ENCODE peak calls at places on chromosome 14, in six cellular contexts. N is PC-9, R is RWPE1, Q is A549, K is mesothelial cell of epicardium, E is thoracic aorta. X is an unnamed sample.

GRCh38 chr14:81511110-81511900 is 22.3 kb downstream of the SEL1L start:
- DNase-seq in N (no peak), R (no peak), Q (no peak), K (no peak), E (no peak), X (no peak)

GRCh38 chr14:85079842-85080741 is 449.9 kb upstream of the FLRT2 start:
- DNase-seq in N (no peak), R (no peak), Q (no peak), K (no peak), E (no peak), X (no peak)

GRCh38 chr14:60736494-60736893 is 1.9 kb downstream of the MNAT1 start:
- DNase-seq in N (peak; percentile 10), R (no peak), Q (peak; percentile 18), K (no peak), E (no peak), X (peak; percentile 81)

GRCh38 chr14:36333106-36333505 is 12.7 kb upstream of the MBIP start:
- DNase-seq in N (no peak), R (no peak), Q (no peak), K (no peak), E (no peak), X (no peak)

GRCh38 chr14:75454963-75455546 is 27.2 kb downstream of the JDP2 start:
- DNase-seq in N (peak; percentile 94), R (no peak), Q (peak; percentile 31), K (no peak), E (no peak), X (peak; percentile 65)

GRCh38 chr14:32254952-32255679 is 52.0 kb upstream of the RNU6-8 start:
- DNase-seq in N (peak; percentile 45), R (peak; percentile 53), Q (peak; percentile 76), K (peak; percentile 70), E (peak; percentile 40), X (peak; percentile 67)

GRCh38 chr14:69312608-69313007 is 52.6 kb downstream of the GALNT16 start:
- DNase-seq in N (no peak), R (no peak), Q (no peak), K (no peak), E (no peak), X (no peak)

GRCh38 chr14:75905505-75905904 is 76.3 kb downstream of the TGFB3 start:
- DNase-seq in N (no peak), R (no peak), Q (no peak), K (no peak), E (no peak), X (no peak)

GRCh38 chr14:105250008-105250366 is 1.7 kb downstream of the BTBD6 start:
- DNase-seq in N (no peak), R (no peak), Q (no peak), K (no peak), E (no peak), X (no peak)

GRCh38 chr14:38255673-38256357 is at the start of gene CLEC14A:
- DNase-seq in N (no peak), R (no peak), Q (no peak), K (peak; percentile 46), E (no peak), X (no peak)

GRCh38 chr14:85534435-85534834 is 4.5 kb downstream of the FLRT2 start:
- DNase-seq in N (no peak), R (peak; percentile 14), Q (no peak), K (no peak), E (no peak), X (no peak)

GRCh38 chr14:85122690-85123089 is 407.3 kb upstream of the FLRT2 start:
- DNase-seq in N (no peak), R (no peak), Q (no peak), K (no peak), E (no peak), X (no peak)

GRCh38 chr14:74848768-74849167 is 27.2 kb downstream of the PROX2 start:
- DNase-seq in N (no peak), R (no peak), Q (no peak), K (no peak), E (no peak), X (no peak)

GRCh38 chr14:90777358-90777757 is 38.9 kb downstream of the TTC7B start:
- DNase-seq in N (no peak), R (no peak), Q (no peak), K (no peak), E (no peak), X (no peak)

GRCh38 chr14:39469094-39469710 is 37.0 kb upstream of the FBXO33 start:
- DNase-seq in N (no peak), R (no peak), Q (peak; percentile 35), K (no peak), E (no peak), X (no peak)

GRCh38 chr14:39472078-39472477 is 39.8 kb upstream of the FBXO33 start:
- DNase-seq in N (no peak), R (no peak), Q (no peak), K (no peak), E (no peak), X (no peak)

DNA sequence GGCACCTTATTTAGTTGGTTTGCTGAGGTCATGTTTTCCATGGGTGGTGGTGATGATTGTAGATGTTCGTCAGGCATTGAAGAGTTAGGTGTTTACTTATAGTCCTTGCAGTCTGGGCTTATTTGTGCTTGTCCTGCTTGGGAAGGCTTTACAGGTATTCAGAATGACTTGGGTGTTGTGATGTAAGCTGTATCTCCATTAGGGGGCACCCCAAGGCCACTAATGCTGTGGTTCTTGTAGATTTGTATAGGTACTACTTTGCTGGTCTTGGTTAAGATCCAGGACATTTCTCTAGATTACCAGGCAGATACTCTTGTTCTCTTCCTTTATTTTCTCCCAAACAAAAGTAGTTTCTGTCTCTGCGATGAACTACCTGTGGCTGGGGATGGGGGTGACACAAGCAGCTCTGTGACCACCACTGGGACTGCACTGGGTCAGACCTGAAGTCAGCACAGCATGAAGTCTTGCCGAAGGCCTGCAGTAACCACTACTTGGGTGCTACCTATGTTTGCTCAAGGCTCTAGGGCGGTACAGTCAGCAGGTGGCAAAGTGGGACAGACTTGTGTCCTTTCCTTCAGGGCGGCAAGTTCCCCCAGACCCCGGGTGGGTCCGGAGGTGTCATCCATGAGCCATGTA is 35.8 kb upstream of the FBXO33 start:
- DNase-seq in N (peak; percentile 6), R (no peak), Q (peak; percentile 66), K (no peak), E (no peak), X (peak; percentile 35)
- TF ChIP-seq CTCF in N (peak; percentile 35), R (no peak), Q (peak; percentile 34), K (no peak), E (no peak), X (peak; percentile 70)

GRCh38 chr14:102182901-102183619 is 43.4 kb downstream of the WDR20 start:
- DNase-seq in N (no peak), R (no peak), Q (no peak), K (no peak), E (no peak), X (no peak)
- TF ChIP-seq CTCF in N (no peak), R (no peak), Q (no peak), K (no peak), E (no peak), X (no peak)

GRCh38 chr14:104075530-104076151 is 9.9 kb upstream of the ASPG start:
- DNase-seq in N (no peak), R (no peak), Q (no peak), K (no peak), E (no peak), X (no peak)
- TF ChIP-seq CTCF in N (peak; percentile 64), R (peak; percentile 61), Q (peak; percentile 42), K (no peak), E (no peak), X (peak; percentile 66)

GRCh38 chr14:54814076-54814475 is 88.5 kb downstream of the GCH1 start:
- DNase-seq in N (no peak), R (no peak), Q (peak; percentile 73), K (no peak), E (no peak), X (no peak)
- TF ChIP-seq CTCF in N (peak; percentile 57), R (no peak), Q (peak; percentile 19), K (no peak), E (no peak), X (peak; percentile 60)

DNA sequence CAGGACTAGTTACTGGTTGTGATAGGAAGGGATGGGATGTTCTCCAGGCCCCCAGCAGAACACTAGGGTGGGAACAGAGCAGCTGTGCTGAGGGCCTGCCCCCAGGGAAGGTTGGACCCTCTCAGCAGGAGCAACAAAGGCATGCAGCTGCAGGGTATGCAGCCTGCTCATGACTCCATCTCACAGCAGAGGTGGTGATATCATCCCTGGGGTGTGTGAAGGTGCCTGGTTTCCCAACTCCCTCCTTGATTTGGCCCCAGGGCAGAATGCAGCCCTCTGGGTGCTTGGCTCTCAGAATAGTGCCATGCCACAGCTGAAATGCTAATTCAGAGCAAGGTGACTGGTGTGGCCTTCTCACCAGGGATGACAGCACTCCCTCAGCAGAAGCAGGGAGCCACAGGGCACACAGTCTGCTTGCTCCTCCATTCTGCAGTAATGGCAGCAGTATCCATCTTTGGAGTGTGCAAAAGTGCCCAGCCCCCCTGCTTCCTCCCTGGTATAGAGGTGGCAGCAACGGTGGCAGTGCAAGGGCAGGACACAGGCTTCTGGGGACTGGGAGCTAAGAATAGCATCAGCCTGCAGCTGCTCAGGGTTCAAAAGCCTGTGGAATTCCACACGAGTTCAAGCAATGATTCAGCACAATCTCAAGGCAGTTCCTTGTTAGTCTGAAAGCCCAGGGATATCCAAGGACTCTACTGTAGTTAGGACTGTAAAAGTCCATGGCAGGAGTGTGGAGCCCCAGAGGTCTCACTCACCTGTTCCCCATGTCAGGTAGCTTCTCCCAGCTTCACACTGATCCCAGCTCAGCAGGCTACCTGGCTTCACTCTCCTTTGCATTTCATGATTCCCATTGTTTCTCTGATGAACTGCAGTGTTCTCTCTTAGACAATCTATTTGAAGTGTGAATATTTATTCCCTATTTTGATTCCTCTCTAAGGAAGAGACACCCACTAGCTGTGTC is 298.1 kb upstream of the FOXG1 start:
- DNase-seq in N (peak; percentile 43), R (no peak), Q (peak; percentile 31), K (no peak), E (no peak), X (no peak)
- TF ChIP-seq CTCF in N (no peak), R (no peak), Q (no peak), K (no peak), E (no peak), X (no peak)

GRCh38 chr14:89418976-89419375 is 1.9 kb upstream of the FOXN3 start:
- DNase-seq in N (no peak), R (no peak), Q (no peak), K (no peak), E (no peak), X (no peak)
- TF ChIP-seq CTCF in N (no peak), R (no peak), Q (no peak), K (no peak), E (no peak), X (no peak)

GRCh38 chr14:94307410-94307992 is 14.4 kb upstream of the SERPINA10 start:
- DNase-seq in N (no peak), R (no peak), Q (peak; percentile 51), K (no peak), E (no peak), X (no peak)
- TF ChIP-seq CTCF in N (peak; percentile 27), R (no peak), Q (no peak), K (peak; percentile 39), E (no peak), X (no peak)